ENCODE peak calls at places on chromosomes 2 and 18, in five cellular contexts. One of them, this sample, is unnamed. For H3K4me1, the result is how much of the 10 kb centered on the place peaks cover.

GRCh38 chr2:207202645-207203044 is 36.9 kb upstream of the KLF7 start:
- DNase-seq in sigmoid colon: no peak
- DNase-seq in spleen: no peak
- DNase-seq in GM12878: no peak
- DNase-seq in foreskin keratinocyte: peak
- DNase-seq in this sample: no peak

GRCh38 chr2:204177977-204178522 is 241.5 kb downstream of the ICOS start:
- DNase-seq in GM12878: peak
- DNase-seq in sigmoid colon: no peak
- DNase-seq in foreskin keratinocyte: no peak
- DNase-seq in spleen: peak
- DNase-seq in this sample: no peak

GRCh38 chr18:27728659-27729058 is 448.3 kb downstream of the CDH2 start:
- DNase-seq in foreskin keratinocyte: peak
- DNase-seq in spleen: no peak
- DNase-seq in sigmoid colon: no peak
- DNase-seq in GM12878: no peak
- DNase-seq in this sample: no peak

GRCh38 chr2:92072461-92073035 is 2798.7 kb upstream of the TEKT4 start:
- DNase-seq in GM12878: no peak
- DNase-seq in spleen: peak
- DNase-seq in foreskin keratinocyte: no peak
- DNase-seq in sigmoid colon: peak
- DNase-seq in this sample: no peak

GRCh38 chr2:26141145-26141769 is 31.6 kb upstream of the GAREM2 start:
- DNase-seq in spleen: no peak
- DNase-seq in GM12878: no peak
- DNase-seq in sigmoid colon: no peak
- DNase-seq in foreskin keratinocyte: no peak
- DNase-seq in this sample: no peak

GRCh38 chr18:31197676-31198075 is 35.0 kb upstream of the DSC1 start:
- DNase-seq in GM12878: no peak
- DNase-seq in sigmoid colon: no peak
- DNase-seq in foreskin keratinocyte: peak
- DNase-seq in spleen: no peak
- DNase-seq in this sample: no peak

GRCh38 chr2:178870703-178871102 is 63.5 kb upstream of the TTN start:
- DNase-seq in spleen: no peak
- DNase-seq in GM12878: no peak
- DNase-seq in foreskin keratinocyte: peak
- DNase-seq in sigmoid colon: no peak
- DNase-seq in this sample: peak

GRCh38 chr2:75098856-75099255 is 100.5 kb downstream of the TACR1 start:
- DNase-seq in GM12878: no peak
- DNase-seq in sigmoid colon: no peak
- DNase-seq in foreskin keratinocyte: peak
- DNase-seq in spleen: no peak
- DNase-seq in this sample: no peak

GRCh38 chr2:95159690-95160449 is at the start of gene ZNF514:
- DNase-seq in foreskin keratinocyte: peak
- DNase-seq in GM12878: no peak
- DNase-seq in sigmoid colon: peak
- DNase-seq in spleen: peak
- DNase-seq in this sample: peak

GRCh38 chr2:120434909-120435308 is 89.0 kb downstream of the INHBB start:
- DNase-seq in sigmoid colon: no peak
- DNase-seq in foreskin keratinocyte: no peak
- DNase-seq in spleen: peak
- DNase-seq in GM12878: no peak
- DNase-seq in this sample: no peak

GRCh38 chr2:72793798-72794447 is 31.9 kb downstream of the EXOC6B start:
- DNase-seq in spleen: no peak
- DNase-seq in GM12878: no peak
- DNase-seq in foreskin keratinocyte: peak
- DNase-seq in sigmoid colon: no peak
- DNase-seq in this sample: no peak

GRCh38 chr18:44325903-44326650 is 354.6 kb upstream of the SETBP1 start:
- DNase-seq in foreskin keratinocyte: peak
- DNase-seq in spleen: no peak
- DNase-seq in sigmoid colon: no peak
- DNase-seq in GM12878: no peak
- DNase-seq in this sample: no peak

GRCh38 chr18:35410561-35410960 is 33.4 kb upstream of the ZNF396 start:
- DNase-seq in spleen: peak
- DNase-seq in foreskin keratinocyte: no peak
- DNase-seq in GM12878: no peak
- DNase-seq in sigmoid colon: no peak
- DNase-seq in this sample: no peak

GRCh38 chr2:150142561-150142960 is 344.9 kb downstream of the RND3 start:
- DNase-seq in GM12878: no peak
- DNase-seq in foreskin keratinocyte: peak
- DNase-seq in sigmoid colon: no peak
- DNase-seq in spleen: no peak
- DNase-seq in this sample: no peak

GRCh38 chr2:9285921-9286320 is 79.3 kb downstream of the ASAP2 start:
- DNase-seq in foreskin keratinocyte: no peak
- DNase-seq in GM12878: no peak
- DNase-seq in sigmoid colon: no peak
- DNase-seq in spleen: no peak
- DNase-seq in this sample: no peak

GRCh38 chr2:216678813-216679657 is 16.3 kb downstream of the IGFBP5 start:
- DNase-seq in sigmoid colon: peak
- DNase-seq in GM12878: no peak
- DNase-seq in foreskin keratinocyte: no peak
- DNase-seq in spleen: peak
- DNase-seq in this sample: no peak

GRCh38 chr18:2971741-2972552 is 41.0 kb downstream of the LPIN2 start:
- DNase-seq in foreskin keratinocyte: no peak
- DNase-seq in GM12878: peak
- DNase-seq in spleen: peak
- DNase-seq in sigmoid colon: peak
- DNase-seq in this sample: no peak

GRCh38 chr2:49937432-49937831 is 783.1 kb upstream of the FSHR start:
- DNase-seq in foreskin keratinocyte: no peak
- DNase-seq in spleen: no peak
- DNase-seq in GM12878: no peak
- DNase-seq in sigmoid colon: no peak
- DNase-seq in this sample: no peak

DNA sequence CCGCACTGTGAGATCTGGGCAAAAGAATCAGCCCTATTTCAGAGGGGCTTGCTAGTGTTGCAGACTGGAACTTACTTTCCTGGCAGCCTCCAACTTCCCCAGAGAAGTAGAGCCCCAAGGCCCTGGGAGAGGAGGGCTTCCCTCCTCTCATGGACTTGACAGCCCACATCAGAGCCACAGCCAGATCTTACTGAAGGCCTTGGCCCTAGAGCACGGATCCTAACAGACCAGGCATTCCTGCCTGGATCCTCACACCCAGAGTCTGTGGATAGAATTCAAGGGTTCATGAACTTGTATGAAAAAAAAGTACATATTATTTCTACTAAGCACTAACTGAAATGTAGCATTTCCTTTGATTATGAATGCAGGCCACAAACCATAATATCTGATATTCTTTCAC is 8.3 kb downstream of the WIPF1 start:
- DNase-seq in GM12878: no peak
- DNase-seq in sigmoid colon: no peak
- DNase-seq in foreskin keratinocyte: no peak
- DNase-seq in spleen: no peak
- DNase-seq in this sample: no peak
- H3K4me1 ChIP-seq in GM12878: under half
- H3K4me1 ChIP-seq in sigmoid colon: under half
- H3K4me1 ChIP-seq in foreskin keratinocyte: under half
- H3K4me1 ChIP-seq in spleen: half or more
- H3K4me1 ChIP-seq in this sample: under half

GRCh38 chr2:185215497-185215896 is 523.1 kb upstream of the FSIP2 start:
- DNase-seq in spleen: no peak
- DNase-seq in foreskin keratinocyte: no peak
- DNase-seq in sigmoid colon: no peak
- DNase-seq in GM12878: no peak
- DNase-seq in this sample: no peak
- TF ChIP-seq CTCF in spleen: no peak
- TF ChIP-seq CTCF in foreskin keratinocyte: no peak
- TF ChIP-seq CTCF in sigmoid colon: no peak
- TF ChIP-seq CTCF in GM12878: peak
- TF ChIP-seq CTCF in this sample: no peak

GRCh38 chr2:121475811-121476571 is 54.7 kb upstream of the RNU4ATAC start:
- DNase-seq in GM12878: no peak
- DNase-seq in spleen: no peak
- DNase-seq in foreskin keratinocyte: peak
- DNase-seq in sigmoid colon: no peak
- DNase-seq in this sample: no peak

GRCh38 chr2:121476714-121477113 is 54.0 kb upstream of the RNU4ATAC start:
- DNase-seq in sigmoid colon: no peak
- DNase-seq in foreskin keratinocyte: no peak
- DNase-seq in GM12878: no peak
- DNase-seq in spleen: no peak
- DNase-seq in this sample: no peak

GRCh38 chr2:121480826-121481225 is 49.9 kb upstream of the RNU4ATAC start:
- DNase-seq in foreskin keratinocyte: peak
- DNase-seq in sigmoid colon: peak
- DNase-seq in GM12878: no peak
- DNase-seq in spleen: no peak
- DNase-seq in this sample: peak

GRCh38 chr2:121479882-121480522 is 50.7 kb upstream of the RNU4ATAC start:
- DNase-seq in foreskin keratinocyte: peak
- DNase-seq in sigmoid colon: no peak
- DNase-seq in spleen: no peak
- DNase-seq in GM12878: no peak
- DNase-seq in this sample: no peak

GRCh38 chr2:121478996-121479735 is 51.5 kb upstream of the RNU4ATAC start:
- DNase-seq in spleen: no peak
- DNase-seq in GM12878: no peak
- DNase-seq in sigmoid colon: no peak
- DNase-seq in foreskin keratinocyte: no peak
- DNase-seq in this sample: no peak
- H3K4me1 ChIP-seq in spleen: under half
- H3K4me1 ChIP-seq in GM12878: under half
- H3K4me1 ChIP-seq in sigmoid colon: under half
- H3K4me1 ChIP-seq in foreskin keratinocyte: under half
- H3K4me1 ChIP-seq in this sample: half or more

GRCh38 chr2:199602896-199603482 is 145.2 kb upstream of the SATB2 start:
- DNase-seq in GM12878: no peak
- DNase-seq in spleen: no peak
- DNase-seq in foreskin keratinocyte: no peak
- DNase-seq in sigmoid colon: no peak
- DNase-seq in this sample: no peak

GRCh38 chr2:199602271-199602895 is 144.6 kb upstream of the SATB2 start:
- DNase-seq in GM12878: no peak
- DNase-seq in spleen: no peak
- DNase-seq in foreskin keratinocyte: no peak
- DNase-seq in sigmoid colon: no peak
- DNase-seq in this sample: no peak

GRCh38 chr2:199607914-199608313 is 150.2 kb upstream of the SATB2 start:
- DNase-seq in foreskin keratinocyte: no peak
- DNase-seq in spleen: no peak
- DNase-seq in sigmoid colon: no peak
- DNase-seq in GM12878: no peak
- DNase-seq in this sample: no peak

GRCh38 chr2:199603748-199604291 is 146.1 kb upstream of the SATB2 start:
- DNase-seq in GM12878: no peak
- DNase-seq in spleen: no peak
- DNase-seq in sigmoid colon: no peak
- DNase-seq in foreskin keratinocyte: no peak
- DNase-seq in this sample: no peak

DNA sequence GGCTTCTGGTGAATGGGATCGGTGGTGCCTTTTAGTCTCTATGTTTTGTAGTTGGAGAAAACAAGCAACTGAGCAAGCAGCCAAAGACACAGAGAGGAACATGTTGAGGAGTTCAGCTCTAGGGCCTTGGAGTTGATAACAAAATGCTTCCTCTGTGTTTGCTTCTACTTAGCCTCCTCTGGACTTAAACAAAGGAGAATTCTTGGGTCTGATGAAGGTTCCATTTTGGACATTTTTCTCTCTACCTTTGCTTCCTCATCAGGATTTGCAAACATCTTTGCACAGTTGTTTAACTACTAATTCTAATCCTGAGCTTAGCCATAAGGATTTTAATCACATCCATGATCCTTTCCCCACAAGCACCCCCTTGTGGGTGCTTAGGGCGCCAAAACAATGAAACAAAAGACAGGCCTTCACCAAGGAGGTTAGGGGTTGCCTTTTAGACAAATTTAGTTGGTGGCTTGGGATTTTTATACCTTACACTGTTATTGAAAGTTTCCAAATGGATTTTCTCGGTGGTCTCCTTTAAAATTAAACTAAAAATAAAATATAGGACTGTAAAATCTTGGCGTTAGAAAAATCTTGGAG is 148.5 kb upstream of the SATB2 start:
- DNase-seq in foreskin keratinocyte: no peak
- DNase-seq in GM12878: no peak
- DNase-seq in sigmoid colon: no peak
- DNase-seq in spleen: no peak
- DNase-seq in this sample: no peak
- TF ChIP-seq CTCF in foreskin keratinocyte: peak
- TF ChIP-seq CTCF in GM12878: no peak
- TF ChIP-seq CTCF in sigmoid colon: no peak
- TF ChIP-seq CTCF in spleen: no peak
- TF ChIP-seq CTCF in this sample: peak